ENCODE peak calls at places on chromosome 18, in seven cellular contexts. A is heart right ventricle, F is OCI-LY7, X is esophagus squamous epithelium, S is H9, M is neural progenitor cell, O is K562. L is an unnamed sample.

GRCh38 chr18:12329125-12329698 is 21.2 kb downstream of the TUBB6 start:
- DNase-seq in O (no peak), X (no peak), M (no peak), F (no peak), A (no peak), S (no peak), L (no peak)

GRCh38 chr18:11689972-11690570 is 1.0 kb downstream of the GNAL start:
- DNase-seq in S (peak), F (no peak), A (peak), M (no peak), O (no peak), X (no peak), L (no peak)

GRCh38 chr18:40866013-40866644 is 1088.9 kb upstream of the PIK3C3 start:
- DNase-seq in F (no peak), O (no peak), S (peak), A (no peak), X (no peak), M (no peak), L (no peak)

GRCh38 chr18:49638891-49639557 is 77.2 kb downstream of the LIPG start:
- DNase-seq in M (no peak), F (no peak), X (no peak), O (no peak), S (no peak), A (no peak), L (no peak)

GRCh38 chr18:24023185-24023814 is 8.7 kb downstream of the TTC39C start:
- DNase-seq in S (peak), X (no peak), O (no peak), F (no peak), M (peak), A (no peak), L (no peak)

GRCh38 chr18:48220146-48220499 is 189.1 kb downstream of the ZBTB7C start:
- DNase-seq in M (no peak), O (no peak), F (no peak), X (no peak), S (no peak), A (no peak), L (peak)

GRCh38 chr18:40152859-40153258 is 1802.2 kb upstream of the PIK3C3 start:
- DNase-seq in S (no peak), F (no peak), M (no peak), X (no peak), A (no peak), O (no peak), L (no peak)

GRCh38 chr18:79466591-79466990 is 70.9 kb downstream of the NFATC1 start:
- DNase-seq in X (no peak), O (no peak), A (no peak), F (peak), M (no peak), S (no peak), L (no peak)

GRCh38 chr18:79572093-79572780 is 107.4 kb upstream of the CTDP1 start:
- DNase-seq in M (no peak), A (no peak), F (no peak), S (no peak), X (no peak), O (no peak), L (no peak)

GRCh38 chr18:60146220-60146960 is 226.2 kb downstream of the MC4R start:
- DNase-seq in M (no peak), A (no peak), F (no peak), X (no peak), S (no peak), O (peak), L (no peak)

GRCh38 chr18:11040823-11041712 is 108.3 kb downstream of the PIEZO2 start:
- DNase-seq in O (peak), X (no peak), M (peak), A (no peak), S (peak), F (peak), L (peak)

GRCh38 chr18:74724186-74724585 is 126.5 kb downstream of the ZNF407 start:
- DNase-seq in X (no peak), F (no peak), A (no peak), S (no peak), O (no peak), M (no peak), L (no peak)

GRCh38 chr18:963276-963675 is 58.6 kb downstream of the ADCYAP1 start:
- DNase-seq in O (no peak), F (no peak), S (no peak), M (no peak), X (no peak), A (no peak), L (no peak)

GRCh38 chr18:62717059-62717849 is 1.9 kb downstream of the PHLPP1 start:
- DNase-seq in A (no peak), S (peak), F (peak), X (no peak), O (no peak), M (no peak), L (no peak)

GRCh38 chr18:55588001-55588875 is at the start of gene TCF4:
- DNase-seq in S (peak), F (peak), O (peak), X (no peak), A (peak), M (peak), L (peak)

GRCh38 chr18:55587341-55588000 is 521 bp downstream of the TCF4 start:
- DNase-seq in S (peak), F (peak), X (no peak), A (peak), O (peak), M (peak), L (no peak)

GRCh38 chr18:55585586-55586521 is 2.1 kb downstream of the TCF4 start:
- DNase-seq in O (no peak), M (peak), A (no peak), X (no peak), S (peak), F (peak), L (peak)

GRCh38 chr18:55585050-55585449 is 2.9 kb downstream of the TCF4 start:
- DNase-seq in O (no peak), F (no peak), S (no peak), A (no peak), X (no peak), M (no peak), L (no peak)

DNA sequence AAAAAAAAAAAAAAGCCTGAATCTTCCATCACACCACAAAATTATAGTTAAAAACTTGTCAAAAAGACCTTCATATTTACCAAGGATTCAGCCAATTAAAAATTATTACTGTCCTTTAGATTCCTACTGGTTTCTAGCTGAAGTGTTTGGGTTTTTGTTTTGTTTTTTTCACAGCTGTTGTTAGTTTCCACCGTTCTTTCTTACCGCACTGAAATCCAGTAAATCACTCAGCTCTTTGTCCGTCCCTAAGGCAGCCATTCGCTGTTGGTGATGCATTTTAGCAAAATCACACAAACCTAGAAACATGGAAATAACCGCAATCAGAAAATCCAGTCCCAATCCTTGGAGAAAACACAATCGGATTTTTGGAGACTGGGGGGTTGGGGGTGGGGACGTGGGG is 1.2 kb downstream of the TCF4 start:
- DNase-seq in S (no peak), A (no peak), F (peak), X (no peak), M (peak), O (no peak), L (no peak)
- H3K27ac ChIP-seq in S (no peak), A (peak), F (peak), X (peak), M (peak), O (no peak), L (peak)

GRCh38 chr18:7607535-7608173 is 40.5 kb downstream of the PTPRM start:
- DNase-seq in A (no peak), X (no peak), F (no peak), O (no peak), S (no peak), M (no peak), L (no peak)

GRCh38 chr18:7609617-7610016 is 42.5 kb downstream of the PTPRM start:
- DNase-seq in A (no peak), X (no peak), M (no peak), O (no peak), S (no peak), F (no peak), L (no peak)

GRCh38 chr18:7605705-7606104 is 38.6 kb downstream of the PTPRM start:
- DNase-seq in M (no peak), X (no peak), O (no peak), S (peak), A (no peak), F (no peak), L (no peak)

GRCh38 chr18:7608174-7608550 is 41.0 kb downstream of the PTPRM start:
- DNase-seq in F (no peak), S (no peak), O (no peak), X (no peak), A (no peak), M (no peak), L (no peak)

DNA sequence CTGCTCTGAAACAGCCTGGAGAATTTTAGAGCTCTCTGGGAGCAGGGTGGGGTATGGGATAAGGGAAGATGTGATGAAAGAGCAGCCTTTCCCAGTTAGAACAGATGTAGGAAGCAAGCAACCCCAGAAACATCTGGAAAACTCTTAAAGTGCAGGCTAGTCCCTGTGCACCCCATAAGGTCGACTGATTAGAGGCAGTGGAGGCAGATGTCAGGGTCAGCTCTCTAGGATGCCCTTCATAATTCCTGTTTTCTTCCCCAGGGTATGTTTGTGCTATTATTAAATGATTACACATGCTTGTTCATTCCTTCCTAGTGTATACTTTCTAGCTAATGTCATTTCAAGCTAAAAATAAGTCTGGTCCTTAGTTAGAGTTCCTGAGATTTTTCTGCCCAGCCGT is 41.7 kb downstream of the PTPRM start:
- DNase-seq in X (no peak), M (no peak), F (no peak), A (no peak), S (no peak), O (no peak), L (no peak)
- H3K27ac ChIP-seq in X (peak), M (no peak), F (no peak), A (peak), S (no peak), O (no peak), L (no peak)

DNA sequence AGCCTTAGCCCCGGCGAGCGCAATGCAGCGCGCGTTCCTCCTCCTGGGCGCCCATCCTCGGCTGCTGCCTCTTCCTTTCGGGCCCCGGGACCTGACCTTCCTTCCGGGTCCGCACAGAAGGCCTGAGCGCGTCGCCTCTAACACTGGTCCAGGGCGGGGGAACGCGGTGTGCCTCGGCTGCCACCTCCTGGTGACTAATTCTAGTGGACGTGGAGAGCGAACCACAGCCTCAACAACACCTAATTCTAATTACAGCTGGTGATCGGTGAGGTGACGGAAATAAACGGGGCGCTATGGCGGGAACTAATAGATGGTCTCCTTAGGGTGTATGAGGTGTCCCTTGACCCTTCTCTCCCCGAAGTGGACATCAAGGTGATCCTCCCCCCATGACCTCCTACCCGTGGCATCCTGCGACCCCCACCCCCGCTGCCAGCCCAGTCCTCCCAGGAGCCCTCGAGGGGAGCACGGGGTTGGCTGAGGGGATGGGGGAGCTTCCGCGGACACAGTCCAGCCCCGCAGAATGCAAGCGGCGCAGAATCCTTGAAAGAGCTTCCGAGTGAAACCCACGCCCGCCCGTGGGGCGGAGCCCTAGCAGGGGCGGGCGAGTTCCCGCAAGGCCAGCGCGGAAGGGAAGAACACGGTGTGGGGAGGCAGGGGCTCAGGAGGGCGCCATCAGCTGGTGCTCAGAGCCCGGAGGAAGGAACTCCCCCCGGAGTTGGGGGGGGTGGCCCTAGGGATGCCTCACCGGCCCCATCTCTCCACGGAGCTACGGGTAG is 12.8 kb upstream of the HMSD start:
- DNase-seq in O (peak), M (peak), S (peak), A (peak), X (peak), F (peak), L (peak)
- H3K27ac ChIP-seq in O (no peak), M (no peak), S (no peak), A (no peak), X (peak), F (no peak), L (no peak)

GRCh38 chr18:9806905-9807304 is 78.9 kb upstream of the TXNDC2 start:
- DNase-seq in S (no peak), F (no peak), M (no peak), X (no peak), O (no peak), A (no peak), L (no peak)
- H3K27ac ChIP-seq in S (no peak), F (no peak), M (no peak), X (no peak), O (no peak), A (no peak), L (peak)